ENCODE peak calls at places on chromosomes 3 and 15, in five cellular contexts. C is PC-3, O is A673, L is GM23248, A is HCT116. B is an unnamed sample.

GRCh38 chr15:68425428-68426060 is 6.4 kb downstream of the ITGA11 start:
- DNase-seq in C (no peak), O (no peak), L (peak; percentile 90), A (no peak), B (no peak)

GRCh38 chr3:156985689-156986088 is 159.5 kb downstream of the LEKR1 start:
- DNase-seq in C (no peak), O (no peak), L (no peak), A (no peak), B (no peak)

GRCh38 chr3:71025010-71025409 is 558.5 kb downstream of the FOXP1 start:
- DNase-seq in C (peak; percentile 60), O (no peak), L (peak; percentile 14), A (no peak), B (no peak)

GRCh38 chr3:135966875-135967274 is 1.3 kb downstream of the PPP2R3A start:
- DNase-seq in C (no peak), O (no peak), L (peak; percentile 33), A (no peak), B (no peak)

GRCh38 chr15:99731336-99732267 is 1.6 kb downstream of the LYSMD4 start:
- DNase-seq in C (no peak), O (no peak), L (no peak), A (no peak), B (peak; percentile 19)

GRCh38 chr3:49339593-49339946 is 283 bp downstream of the USP4 start:
- DNase-seq in C (no peak), O (no peak), L (peak; percentile 53), A (no peak), B (peak; percentile 76)

GRCh38 chr3:134325722-134326121 is 48.5 kb downstream of the AMOTL2 start:
- DNase-seq in C (no peak), O (no peak), L (no peak), A (no peak), B (no peak)

GRCh38 chr15:78012643-78013077 is 64.9 kb downstream of the TBC1D2B start:
- DNase-seq in C (peak; percentile 62), O (no peak), L (no peak), A (no peak), B (no peak)

GRCh38 chr3:155670320-155670719 is 74.6 kb downstream of the PLCH1 start:
- DNase-seq in C (no peak), O (no peak), L (no peak), A (no peak), B (no peak)

GRCh38 chr15:66108483-66109270 is 144.9 kb downstream of the MEGF11 start:
- DNase-seq in C (no peak), O (no peak), L (no peak), A (no peak), B (no peak)

GRCh38 chr15:99495430-99496301 is 70.1 kb upstream of the MEF2A start:
- DNase-seq in C (no peak), O (no peak), L (no peak), A (no peak), B (no peak)

GRCh38 chr3:21526461-21526860 is 224.5 kb downstream of the ZNF385D start:
- DNase-seq in C (no peak), O (no peak), L (no peak), A (no peak), B (no peak)

GRCh38 chr3:186909078-186909853 is 21.1 kb upstream of the ST6GAL1 start:
- DNase-seq in C (no peak), O (no peak), L (no peak), A (no peak), B (no peak)

GRCh38 chr3:58034738-58035511 is 26.7 kb downstream of the FLNB start:
- DNase-seq in C (no peak), O (no peak), L (no peak), A (no peak), B (peak; percentile 53)

GRCh38 chr3:190621971-190622370 is 108.1 kb downstream of the IL1RAP start:
- DNase-seq in C (no peak), O (no peak), L (peak; percentile 53), A (no peak), B (no peak)

GRCh38 chr15:76753131-76753530 is 152.0 kb downstream of the SCAPER start:
- DNase-seq in C (no peak), O (no peak), L (no peak), A (no peak), B (no peak)

GRCh38 chr3:159185443-159186050 is 383.7 kb downstream of the MFSD1 start:
- DNase-seq in C (no peak), O (no peak), L (peak; percentile 31), A (no peak), B (no peak)

GRCh38 chr3:94990952-94991705 is 928.3 kb downstream of the NSUN3 start:
- DNase-seq in C (no peak), O (no peak), L (no peak), A (no peak), B (no peak)
- TF ChIP-seq EZH2 in C (no peak), O (no peak), L (no peak), A (no peak), B (no peak)

GRCh38 chr3:127822166-127822835 is at the start of gene MGLL:
- DNase-seq in C (peak; percentile 54), O (peak; percentile 26), L (peak; percentile 65), A (no peak), B (peak; percentile 49)
- TF ChIP-seq EZH2 in C (no peak), O (peak; percentile 50), L (no peak), A (no peak), B (peak; percentile 91)

GRCh38 chr3:61343543-61343942 is 92.3 kb upstream of the FHIT start:
- DNase-seq in C (no peak), O (no peak), L (no peak), A (no peak), B (no peak)

GRCh38 chr3:61345020-61345419 is 93.8 kb upstream of the FHIT start:
- DNase-seq in C (no peak), O (no peak), L (no peak), A (no peak), B (no peak)
- TF ChIP-seq EZH2 in C (no peak), O (no peak), L (no peak), A (no peak), B (no peak)

DNA sequence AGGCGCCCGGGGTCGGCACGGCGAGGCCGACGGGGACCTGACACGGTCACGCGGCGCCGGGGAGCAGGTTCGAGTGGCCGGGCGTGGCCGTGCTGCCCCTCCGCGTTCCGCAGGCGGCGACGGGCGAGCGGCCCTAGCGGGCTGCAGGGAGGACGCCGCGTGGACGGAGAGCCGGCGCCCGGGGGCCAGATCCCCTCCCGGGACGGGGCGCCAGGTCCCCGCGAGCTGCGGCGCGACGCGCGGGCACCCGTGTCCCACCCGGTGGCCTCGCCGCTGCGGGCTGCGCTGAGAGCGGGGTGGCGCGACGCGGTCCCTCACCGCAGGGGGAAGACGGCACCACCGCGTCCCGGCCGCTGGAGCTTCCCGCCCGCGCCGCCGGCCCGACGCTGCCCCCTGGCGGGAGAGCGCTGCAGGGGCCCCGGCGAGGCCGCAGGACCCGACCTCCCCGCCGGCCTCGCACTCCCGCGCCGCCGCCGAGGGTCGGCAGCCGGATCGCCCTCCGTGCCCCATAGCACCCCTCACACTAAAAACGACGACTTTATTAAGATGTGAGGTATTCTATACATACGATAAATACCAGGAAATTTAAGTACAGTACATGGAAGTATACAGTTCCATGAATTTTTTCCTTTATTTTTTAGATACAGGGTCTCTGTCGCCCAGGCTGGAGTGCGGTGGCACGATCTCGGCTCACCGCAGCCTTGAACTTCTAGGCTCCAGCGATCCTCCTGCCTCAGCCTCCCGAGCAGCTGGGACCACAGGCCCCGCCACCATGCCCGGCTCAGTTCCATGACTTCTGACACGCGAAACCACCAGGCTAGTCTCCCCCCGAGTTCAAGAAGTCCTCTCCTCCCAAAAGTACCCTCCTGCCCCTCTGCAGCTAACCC is 1.3 kb upstream of the PIGZ start:
- DNase-seq in C (peak; percentile 76), O (peak; percentile 76), L (peak; percentile 79), A (no peak), B (peak; percentile 86)
- TF ChIP-seq EZH2 in C (no peak), O (no peak), L (no peak), A (no peak), B (peak; percentile 65)

GRCh38 chr15:45114076-45114750 is at the start of the genes DUOX2 and DUOXA2:
- DNase-seq in C (no peak), O (peak; percentile 20), L (no peak), A (no peak), B (peak; percentile 48)
- TF ChIP-seq EZH2 in C (no peak), O (no peak), L (peak; percentile 2), A (no peak), B (peak; percentile 78)

GRCh38 chr15:96344120-96344705 is 13.7 kb downstream of the NR2F2 start:
- DNase-seq in C (no peak), O (peak; percentile 8), L (no peak), A (no peak), B (peak; percentile 43)

GRCh38 chr15:96347181-96348111 is 16.9 kb downstream of the NR2F2 start:
- DNase-seq in C (no peak), O (peak; percentile 90), L (no peak), A (no peak), B (peak; percentile 86)

GRCh38 chr15:96344706-96345559 is 14.4 kb downstream of the NR2F2 start:
- DNase-seq in C (no peak), O (no peak), L (no peak), A (no peak), B (peak; percentile 56)

GRCh38 chr15:96346409-96346808 is 15.9 kb downstream of the NR2F2 start:
- DNase-seq in C (no peak), O (no peak), L (no peak), A (no peak), B (no peak)

GRCh38 chr15:96345560-96346389 is 15.3 kb downstream of the NR2F2 start:
- DNase-seq in C (peak; percentile 38), O (peak; percentile 88), L (peak; percentile 88), A (no peak), B (peak; percentile 92)
- TF ChIP-seq EZH2 in C (no peak), O (no peak), L (no peak), A (no peak), B (no peak)

DNA sequence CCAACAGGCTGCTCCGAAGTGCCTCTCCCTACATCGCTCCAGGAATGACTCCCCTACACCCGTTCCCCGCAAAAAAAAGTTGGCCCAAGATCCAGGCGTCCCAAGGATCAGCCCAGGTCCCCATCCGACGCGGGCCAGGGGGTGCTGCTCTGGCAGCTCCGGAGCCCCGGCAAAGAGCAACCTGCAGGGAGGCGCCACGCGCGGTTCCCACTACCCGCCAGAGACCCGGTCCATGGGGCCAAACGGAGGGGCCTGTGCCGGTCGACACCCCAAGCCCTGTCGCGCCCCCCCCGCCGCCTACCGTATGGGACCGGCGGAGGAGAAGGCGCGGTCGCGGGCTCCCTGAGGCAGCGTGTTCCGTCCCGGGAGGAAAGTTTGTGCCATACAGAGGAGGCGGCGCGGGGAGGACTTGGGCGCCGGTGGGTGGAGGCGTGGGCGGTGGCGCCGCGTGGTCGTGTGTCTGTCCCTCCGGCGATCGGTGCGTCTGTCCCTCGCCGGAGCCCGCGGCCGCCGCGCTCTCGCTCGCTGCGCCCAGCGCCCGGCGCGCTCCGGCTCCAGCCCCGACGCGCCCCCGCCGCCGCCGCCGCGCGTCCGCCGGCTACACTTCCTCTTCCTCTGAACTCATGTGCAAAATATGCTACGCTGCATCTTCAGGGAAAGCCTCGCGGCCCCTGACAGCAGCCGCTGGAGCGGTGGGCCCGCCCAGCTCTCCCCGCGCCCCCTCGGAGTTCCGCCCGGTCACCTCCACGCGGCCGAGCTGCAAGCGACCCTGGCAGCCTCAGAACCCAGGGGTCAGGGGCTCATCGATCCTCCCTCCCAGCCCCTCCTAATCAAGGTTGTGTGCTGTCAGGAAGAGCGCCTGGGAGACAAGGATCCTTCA is at the start of gene RFTN1:
- DNase-seq in C (peak; percentile 63), O (peak; percentile 39), L (peak; percentile 87), A (no peak), B (peak; percentile 60)
- TF ChIP-seq EZH2 in C (no peak), O (peak; percentile 52), L (no peak), A (no peak), B (peak; percentile 91)